ENCODE peak calls at places on chromosome 14, in six cellular contexts. T, X, G, O, U and Q are unnamed samples.

GRCh38 chr14:94640721-94641631 is 28.8 kb downstream of the SERPINA3 start:
- DNase-seq in T (no peak), X (no peak), G (no peak), O (no peak), U (no peak), Q (no peak)

GRCh38 chr14:91303091-91303923 is 58.8 kb upstream of the GPR68 start:
- DNase-seq in T (peak; percentile 36), X (no peak), G (no peak), O (peak; percentile 72), U (no peak), Q (no peak)

GRCh38 chr14:20327005-20327869 is 5.8 kb downstream of the CCNB1IP1 start:
- DNase-seq in T (no peak), X (no peak), G (no peak), O (no peak), U (peak; percentile 32), Q (no peak)

GRCh38 chr14:52906141-52906601 is 44.7 kb downstream of the FERMT2 start:
- DNase-seq in T (peak; percentile 74), X (no peak), G (no peak), O (no peak), U (peak; percentile 84), Q (no peak)

GRCh38 chr14:38208825-38209562 is 1.3 kb downstream of the SSTR1 start:
- DNase-seq in T (no peak), X (no peak), G (peak; percentile 91), O (peak; percentile 24), U (no peak), Q (no peak)

GRCh38 chr14:29216774-29217232 is 450.2 kb downstream of the FOXG1 start:
- DNase-seq in T (no peak), X (no peak), G (no peak), O (no peak), U (no peak), Q (no peak)

GRCh38 chr14:69484444-69485113 is at the start of gene PLEKHD1:
- DNase-seq in T (peak; percentile 42), X (no peak), G (peak; percentile 82), O (no peak), U (no peak), Q (no peak)

GRCh38 chr14:73227812-73228781 is 9.2 kb upstream of the PAPLN start:
- DNase-seq in T (peak; percentile 43), X (no peak), G (peak; percentile 55), O (peak; percentile 47), U (peak; percentile 38), Q (no peak)

GRCh38 chr14:35402323-35403084 is 2.0 kb downstream of the NFKBIA start:
- DNase-seq in T (no peak), X (no peak), G (no peak), O (no peak), U (no peak), Q (peak; percentile 47)

GRCh38 chr14:90039253-90040010 is 22.4 kb upstream of the KCNK13 start:
- DNase-seq in T (no peak), X (no peak), G (no peak), O (no peak), U (no peak), Q (no peak)

GRCh38 chr14:35384386-35385041 is 20.0 kb downstream of the NFKBIA start:
- DNase-seq in T (no peak), X (no peak), G (no peak), O (peak; percentile 62), U (no peak), Q (no peak)

GRCh38 chr14:94143239-94143638 is 13.8 kb upstream of the IFI27L2 start:
- DNase-seq in T (no peak), X (no peak), G (no peak), O (no peak), U (no peak), Q (no peak)

GRCh38 chr14:80575763-80576162 is 364.5 kb upstream of the DIO2 start:
- DNase-seq in T (no peak), X (no peak), G (no peak), O (no peak), U (no peak), Q (no peak)

GRCh38 chr14:54651018-54651351 is 84.1 kb downstream of the SAMD4A start:
- DNase-seq in T (peak; percentile 43), X (no peak), G (no peak), O (no peak), U (no peak), Q (no peak)

GRCh38 chr14:28057286-28058011 is 709.1 kb upstream of the FOXG1 start:
- DNase-seq in T (no peak), X (no peak), G (no peak), O (no peak), U (no peak), Q (no peak)

GRCh38 chr14:94464290-94464689 is 11.7 kb upstream of the SERPINA11 start:
- DNase-seq in T (no peak), X (no peak), G (no peak), O (no peak), U (no peak), Q (no peak)

GRCh38 chr14:77151245-77151644 is 9.7 kb upstream of the ZDHHC22 start:
- DNase-seq in T (no peak), X (no peak), G (no peak), O (no peak), U (no peak), Q (no peak)

GRCh38 chr14:60092516-60092915 is 793 bp downstream of the PCNX4 start:
- DNase-seq in T (no peak), X (no peak), G (no peak), O (no peak), U (no peak), Q (no peak)

GRCh38 chr14:29627141-29627540 is 300.5 kb downstream of the PRKD1 start:
- DNase-seq in T (no peak), X (no peak), G (no peak), O (no peak), U (peak; percentile 7), Q (no peak)

GRCh38 chr14:63840981-63841380 is 11.8 kb upstream of the SYNE2 start:
- DNase-seq in T (no peak), X (no peak), G (no peak), O (peak; percentile 35), U (no peak), Q (no peak)

GRCh38 chr14:72503271-72503670 is 390.6 kb downstream of the DPF3 start:
- DNase-seq in T (no peak), X (no peak), G (no peak), O (no peak), U (no peak), Q (no peak)

GRCh38 chr14:23580948-23581281 is 2.3 kb upstream of the JPH4 start:
- DNase-seq in T (no peak), X (no peak), G (no peak), O (no peak), U (no peak), Q (no peak)

GRCh38 chr14:65096323-65097089 is 5.8 kb downstream of the MAX start:
- DNase-seq in T (no peak), X (no peak), G (no peak), O (peak; percentile 31), U (no peak), Q (no peak)
- H3K4me3 ChIP-seq in T (no peak overlapping the region), X (no peak overlapping the region), G (no peak overlapping the region), O (no peak overlapping the region), U (no peak overlapping the region), Q (peak overlapping the region; percentile 1)

GRCh38 chr14:93085916-93086315 is 29.8 kb downstream of the ITPK1 start:
- DNase-seq in T (peak; percentile 91), X (no peak), G (no peak), O (no peak), U (no peak), Q (no peak)

GRCh38 chr14:93084402-93084801 is 31.3 kb downstream of the ITPK1 start:
- DNase-seq in T (no peak), X (no peak), G (no peak), O (no peak), U (no peak), Q (no peak)

GRCh38 chr14:93084866-93085857 is 30.6 kb downstream of the ITPK1 start:
- DNase-seq in T (no peak), X (no peak), G (peak; percentile 30), O (no peak), U (no peak), Q (no peak)

GRCh38 chr14:93083898-93084297 is 31.8 kb downstream of the ITPK1 start:
- DNase-seq in T (no peak), X (no peak), G (peak; percentile 40), O (no peak), U (no peak), Q (no peak)

DNA sequence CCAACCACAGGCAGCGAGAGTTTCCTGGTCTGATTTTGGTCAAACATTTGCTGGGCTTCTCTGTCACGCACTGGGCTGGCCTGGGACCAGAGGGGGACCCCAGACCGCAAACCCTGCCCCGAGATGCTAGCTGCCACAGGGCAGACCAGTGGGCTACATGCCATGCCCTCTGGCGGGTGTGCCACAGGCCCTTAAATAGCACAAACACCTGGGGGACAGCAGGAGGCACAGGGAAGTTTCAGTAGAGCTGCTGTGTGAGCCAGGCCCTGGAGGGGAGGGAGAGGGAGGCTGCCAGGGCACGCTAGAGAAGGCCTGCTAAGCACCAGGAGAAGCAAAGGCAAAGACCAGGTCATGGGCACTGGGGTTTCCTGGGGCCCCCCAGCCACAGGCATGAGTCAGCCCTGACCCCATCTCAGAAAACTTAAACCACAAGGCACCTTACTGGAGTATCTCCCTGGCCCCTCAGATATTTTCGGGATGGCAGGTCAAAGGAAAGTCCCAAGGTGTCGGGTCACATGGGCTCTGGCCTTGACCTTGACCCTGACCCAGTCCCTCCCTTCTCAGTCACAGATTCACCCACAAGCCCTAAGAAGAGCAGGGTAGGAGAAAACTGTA is 29.2 kb downstream of the ITPK1 start:
- DNase-seq in T (peak; percentile 77), X (no peak), G (no peak), O (no peak), U (no peak), Q (no peak)
- H3K4me1 ChIP-seq in T (peaks cover 57% of the 10 kb centered on the region), X (peaks cover 41% of the 10 kb centered on the region), G (no peaks in the 10 kb centered on the region), O (peaks cover 94% of the 10 kb centered on the region), U (peaks cover 5% of the 10 kb centered on the region), Q (peaks cover 12% of the 10 kb centered on the region)

GRCh38 chr14:61406198-61406597 is 84.8 kb downstream of the PRKCH start:
- DNase-seq in T (no peak), X (no peak), G (no peak), O (no peak), U (no peak), Q (no peak)

GRCh38 chr14:61406670-61407069 is 85.3 kb downstream of the PRKCH start:
- DNase-seq in T (no peak), X (no peak), G (no peak), O (no peak), U (no peak), Q (no peak)

GRCh38 chr14:61409782-61410181 is 88.4 kb downstream of the PRKCH start:
- DNase-seq in T (no peak), X (no peak), G (no peak), O (no peak), U (no peak), Q (no peak)

GRCh38 chr14:61404637-61405036 is 83.3 kb downstream of the PRKCH start:
- DNase-seq in T (no peak), X (no peak), G (no peak), O (no peak), U (no peak), Q (no peak)

DNA sequence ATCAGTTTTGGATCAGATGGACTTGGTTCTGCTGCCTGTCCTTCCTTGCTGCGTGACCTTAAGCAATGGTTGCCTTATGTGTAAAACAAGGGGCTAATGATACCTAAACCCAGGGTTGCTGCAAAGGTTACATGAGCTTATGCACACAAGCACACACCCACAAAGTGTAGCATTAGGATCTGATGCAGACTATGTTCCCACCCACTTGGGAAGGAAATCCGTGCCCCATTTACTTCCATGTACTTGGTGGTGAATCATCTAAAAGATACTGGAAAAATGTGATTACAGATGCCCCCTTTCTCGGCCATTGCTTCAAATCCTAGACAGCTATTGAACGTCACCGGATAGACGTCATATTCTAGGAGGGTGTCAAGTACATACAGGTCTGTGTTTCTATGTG is 87.1 kb downstream of the PRKCH start:
- DNase-seq in T (no peak), X (no peak), G (no peak), O (no peak), U (no peak), Q (no peak)
- H3K27ac ChIP-seq in T (no peak overlapping the region), X (no peak overlapping the region), G (no peak overlapping the region), O (no peak overlapping the region), U (no peak overlapping the region), Q (no peak overlapping the region)

GRCh38 chr14:75861161-75861621 is 120.6 kb downstream of the TGFB3 start:
- DNase-seq in T (peak; percentile 61), X (no peak), G (no peak), O (no peak), U (no peak), Q (no peak)
- H3K4me3 ChIP-seq in T (no peak overlapping the region), X (no peak overlapping the region), G (no peak overlapping the region), O (no peak overlapping the region), U (no peak overlapping the region), Q (no peak overlapping the region)